ENCODE peak calls at places on chromosomes 13 and 19, in seven cellular contexts. One of them, this sample, is unnamed.

GRCh38 chr13:75685239-75685697 is 49.1 kb downstream of the LMO7 start:
- DNase-seq in neural progenitor cell: peak
- DNase-seq in fibroblast of mammary gland: peak
- DNase-seq in WTC11: no peak
- DNase-seq in GM12865: no peak
- DNase-seq in AG09309: peak
- DNase-seq in HFF-Myc: peak
- DNase-seq in this sample: peak

GRCh38 chr19:8209111-8209964 is at the start of gene CERS4:
- DNase-seq in neural progenitor cell: peak
- DNase-seq in fibroblast of mammary gland: no peak
- DNase-seq in WTC11: peak
- DNase-seq in GM12865: peak
- DNase-seq in AG09309: no peak
- DNase-seq in HFF-Myc: no peak
- DNase-seq in this sample: no peak

GRCh38 chr13:49029570-49029969 is 53.9 kb downstream of the FNDC3A start:
- DNase-seq in neural progenitor cell: no peak
- DNase-seq in fibroblast of mammary gland: no peak
- DNase-seq in WTC11: no peak
- DNase-seq in GM12865: no peak
- DNase-seq in AG09309: no peak
- DNase-seq in HFF-Myc: no peak
- DNase-seq in this sample: no peak

GRCh38 chr13:49807681-49808080 is 15.2 kb upstream of the KPNA3 start:
- DNase-seq in neural progenitor cell: no peak
- DNase-seq in fibroblast of mammary gland: no peak
- DNase-seq in WTC11: no peak
- DNase-seq in GM12865: no peak
- DNase-seq in AG09309: no peak
- DNase-seq in HFF-Myc: no peak
- DNase-seq in this sample: no peak

GRCh38 chr19:12783226-12783848 is 7.9 kb upstream of the JUNB start:
- DNase-seq in neural progenitor cell: no peak
- DNase-seq in fibroblast of mammary gland: no peak
- DNase-seq in WTC11: no peak
- DNase-seq in GM12865: peak
- DNase-seq in AG09309: no peak
- DNase-seq in HFF-Myc: no peak
- DNase-seq in this sample: no peak

GRCh38 chr13:98457053-98457452 is 119.9 kb downstream of the STK24 start:
- DNase-seq in neural progenitor cell: no peak
- DNase-seq in fibroblast of mammary gland: no peak
- DNase-seq in WTC11: no peak
- DNase-seq in GM12865: no peak
- DNase-seq in AG09309: no peak
- DNase-seq in HFF-Myc: no peak
- DNase-seq in this sample: no peak

GRCh38 chr13:102729560-102730275 is 34.9 kb upstream of the METTL21C start:
- DNase-seq in neural progenitor cell: no peak
- DNase-seq in fibroblast of mammary gland: peak
- DNase-seq in WTC11: no peak
- DNase-seq in GM12865: no peak
- DNase-seq in AG09309: no peak
- DNase-seq in HFF-Myc: peak
- DNase-seq in this sample: peak

GRCh38 chr13:26965976-26966375 is 205.4 kb upstream of the GPR12 start:
- DNase-seq in neural progenitor cell: no peak
- DNase-seq in fibroblast of mammary gland: peak
- DNase-seq in WTC11: no peak
- DNase-seq in GM12865: no peak
- DNase-seq in AG09309: no peak
- DNase-seq in HFF-Myc: no peak
- DNase-seq in this sample: no peak

GRCh38 chr19:33399745-33400681 is 26.5 kb downstream of the CEBPG start:
- DNase-seq in neural progenitor cell: no peak
- DNase-seq in fibroblast of mammary gland: no peak
- DNase-seq in WTC11: peak
- DNase-seq in GM12865: no peak
- DNase-seq in AG09309: no peak
- DNase-seq in HFF-Myc: no peak
- DNase-seq in this sample: no peak

GRCh38 chr19:11268783-11269267 is 6.5 kb upstream of the DOCK6 start:
- DNase-seq in neural progenitor cell: no peak
- DNase-seq in fibroblast of mammary gland: peak
- DNase-seq in WTC11: no peak
- DNase-seq in GM12865: no peak
- DNase-seq in AG09309: no peak
- DNase-seq in HFF-Myc: peak
- DNase-seq in this sample: peak

GRCh38 chr13:67464154-67464553 is 234.0 kb upstream of the PCDH9 start:
- DNase-seq in neural progenitor cell: no peak
- DNase-seq in fibroblast of mammary gland: no peak
- DNase-seq in WTC11: no peak
- DNase-seq in GM12865: no peak
- DNase-seq in AG09309: no peak
- DNase-seq in HFF-Myc: no peak
- DNase-seq in this sample: no peak

GRCh38 chr19:19040417-19040816 is 7.0 kb downstream of the ARMC6 start:
- DNase-seq in neural progenitor cell: no peak
- DNase-seq in fibroblast of mammary gland: peak
- DNase-seq in WTC11: no peak
- DNase-seq in GM12865: no peak
- DNase-seq in AG09309: peak
- DNase-seq in HFF-Myc: no peak
- DNase-seq in this sample: peak

GRCh38 chr13:59776924-59777690 is 386.6 kb downstream of the DIAPH3 start:
- DNase-seq in neural progenitor cell: no peak
- DNase-seq in fibroblast of mammary gland: peak
- DNase-seq in WTC11: no peak
- DNase-seq in GM12865: peak
- DNase-seq in AG09309: peak
- DNase-seq in HFF-Myc: no peak
- DNase-seq in this sample: peak

GRCh38 chr19:11361771-11362731 is 6.8 kb downstream of the PLPPR2 start:
- DNase-seq in neural progenitor cell: no peak
- DNase-seq in fibroblast of mammary gland: no peak
- DNase-seq in WTC11: peak
- DNase-seq in GM12865: no peak
- DNase-seq in AG09309: no peak
- DNase-seq in HFF-Myc: no peak
- DNase-seq in this sample: no peak

DNA sequence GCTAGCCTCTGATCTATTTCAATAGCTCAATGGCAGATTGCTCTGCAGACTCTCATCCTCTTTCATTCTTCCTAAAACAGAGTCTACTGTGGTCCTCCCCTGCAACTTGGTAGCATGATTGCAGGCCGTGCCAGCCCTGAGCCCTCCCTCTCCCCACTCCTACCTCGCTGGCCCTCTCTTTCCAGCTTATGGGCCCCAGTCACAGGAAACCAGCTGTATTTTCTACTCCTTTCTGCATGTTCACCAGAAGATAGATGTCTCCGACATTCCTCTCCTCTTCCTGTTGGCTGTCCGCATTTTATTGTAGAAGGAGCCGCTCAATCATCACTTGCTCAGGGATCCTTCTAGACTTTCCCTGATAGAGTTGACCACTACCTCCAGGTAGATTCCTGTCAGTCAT is 50.2 kb downstream of the SERP2 start:
- DNase-seq in neural progenitor cell: no peak
- DNase-seq in fibroblast of mammary gland: no peak
- DNase-seq in WTC11: no peak
- DNase-seq in GM12865: no peak
- DNase-seq in AG09309: no peak
- DNase-seq in HFF-Myc: no peak
- DNase-seq in this sample: no peak
- TF ChIP-seq CTCF in neural progenitor cell: no peak
- TF ChIP-seq CTCF in fibroblast of mammary gland: no peak
- TF ChIP-seq CTCF in WTC11: no peak
- TF ChIP-seq CTCF in GM12865: no peak
- TF ChIP-seq CTCF in AG09309: no peak
- TF ChIP-seq CTCF in HFF-Myc: no peak
- TF ChIP-seq CTCF in this sample: no peak

DNA sequence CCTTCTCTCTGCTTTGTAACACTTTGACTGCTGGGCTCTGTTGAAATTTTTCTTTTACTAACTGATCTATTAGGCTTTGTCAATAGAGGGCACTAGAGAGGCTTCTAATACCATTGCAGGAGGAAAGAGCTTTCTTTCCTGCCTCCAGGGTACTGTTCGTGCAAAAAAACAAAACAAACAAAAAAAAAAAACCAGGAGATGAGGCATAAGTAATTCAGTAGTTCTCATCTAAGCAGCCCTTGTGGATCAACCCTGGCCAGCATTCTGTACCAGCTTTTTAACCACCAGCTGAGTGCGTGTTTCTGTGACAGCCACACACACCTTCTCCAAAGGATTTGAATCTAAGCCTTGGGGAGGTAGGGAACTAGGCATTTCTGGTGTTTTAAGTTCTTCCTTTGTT is 1707.6 kb upstream of the SLC10A2 start:
- DNase-seq in neural progenitor cell: peak
- DNase-seq in fibroblast of mammary gland: peak
- DNase-seq in WTC11: no peak
- DNase-seq in GM12865: peak
- DNase-seq in AG09309: no peak
- DNase-seq in HFF-Myc: no peak
- DNase-seq in this sample: peak
- TF ChIP-seq CTCF in neural progenitor cell: peak
- TF ChIP-seq CTCF in fibroblast of mammary gland: peak
- TF ChIP-seq CTCF in WTC11: peak
- TF ChIP-seq CTCF in GM12865: peak
- TF ChIP-seq CTCF in AG09309: peak
- TF ChIP-seq CTCF in HFF-Myc: peak
- TF ChIP-seq CTCF in this sample: peak

GRCh38 chr13:37615271-37615670 is 16.7 kb upstream of the POSTN start:
- DNase-seq in neural progenitor cell: no peak
- DNase-seq in fibroblast of mammary gland: no peak
- DNase-seq in WTC11: no peak
- DNase-seq in GM12865: no peak
- DNase-seq in AG09309: no peak
- DNase-seq in HFF-Myc: no peak
- DNase-seq in this sample: no peak
- TF ChIP-seq CTCF in neural progenitor cell: no peak
- TF ChIP-seq CTCF in fibroblast of mammary gland: no peak
- TF ChIP-seq CTCF in WTC11: no peak
- TF ChIP-seq CTCF in GM12865: no peak
- TF ChIP-seq CTCF in AG09309: no peak
- TF ChIP-seq CTCF in HFF-Myc: no peak
- TF ChIP-seq CTCF in this sample: no peak

GRCh38 chr13:23703241-23703640 is 133.0 kb downstream of the TNFRSF19 start:
- DNase-seq in neural progenitor cell: no peak
- DNase-seq in fibroblast of mammary gland: no peak
- DNase-seq in WTC11: no peak
- DNase-seq in GM12865: no peak
- DNase-seq in AG09309: no peak
- DNase-seq in HFF-Myc: no peak
- DNase-seq in this sample: no peak
- TF ChIP-seq CTCF in neural progenitor cell: no peak
- TF ChIP-seq CTCF in fibroblast of mammary gland: no peak
- TF ChIP-seq CTCF in WTC11: no peak
- TF ChIP-seq CTCF in GM12865: no peak
- TF ChIP-seq CTCF in AG09309: no peak
- TF ChIP-seq CTCF in HFF-Myc: no peak
- TF ChIP-seq CTCF in this sample: no peak

DNA sequence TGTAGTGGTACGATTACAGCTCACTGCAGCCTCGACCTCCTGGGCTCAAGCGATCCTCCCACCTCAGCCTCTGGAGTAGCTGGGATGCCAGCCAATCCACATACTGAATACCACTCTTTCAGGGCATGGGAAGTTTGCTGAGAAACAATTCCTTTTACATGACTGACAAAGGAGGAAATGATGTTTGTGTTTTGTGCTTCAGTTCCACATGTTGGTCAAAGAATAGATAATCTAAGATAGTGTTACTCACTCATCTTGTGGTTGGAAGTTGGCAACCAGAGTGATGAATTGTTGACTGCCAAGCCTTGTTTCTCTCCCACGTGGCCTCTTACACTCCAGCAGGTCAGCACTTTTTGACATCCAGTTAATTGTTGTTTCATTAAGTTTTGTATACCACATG is 7.6 kb downstream of the MBD3L2B start:
- DNase-seq in neural progenitor cell: no peak
- DNase-seq in fibroblast of mammary gland: peak
- DNase-seq in WTC11: no peak
- DNase-seq in GM12865: peak
- DNase-seq in AG09309: no peak
- DNase-seq in HFF-Myc: no peak
- DNase-seq in this sample: peak
- TF ChIP-seq CTCF in neural progenitor cell: no peak
- TF ChIP-seq CTCF in fibroblast of mammary gland: no peak
- TF ChIP-seq CTCF in WTC11: no peak
- TF ChIP-seq CTCF in GM12865: no peak
- TF ChIP-seq CTCF in AG09309: no peak
- TF ChIP-seq CTCF in HFF-Myc: no peak
- TF ChIP-seq CTCF in this sample: no peak

GRCh38 chr13:94710881-94711560 is 1.3 kb downstream of the SOX21 start:
- DNase-seq in neural progenitor cell: peak
- DNase-seq in fibroblast of mammary gland: no peak
- DNase-seq in WTC11: peak
- DNase-seq in GM12865: peak
- DNase-seq in AG09309: no peak
- DNase-seq in HFF-Myc: no peak
- DNase-seq in this sample: no peak
- TF ChIP-seq CTCF in neural progenitor cell: peak
- TF ChIP-seq CTCF in fibroblast of mammary gland: no peak
- TF ChIP-seq CTCF in WTC11: no peak
- TF ChIP-seq CTCF in GM12865: peak
- TF ChIP-seq CTCF in AG09309: peak
- TF ChIP-seq CTCF in HFF-Myc: peak
- TF ChIP-seq CTCF in this sample: peak

GRCh38 chr19:5086725-5087439 is 118.0 kb downstream of the KDM4B start:
- DNase-seq in neural progenitor cell: peak
- DNase-seq in fibroblast of mammary gland: no peak
- DNase-seq in WTC11: peak
- DNase-seq in GM12865: no peak
- DNase-seq in AG09309: no peak
- DNase-seq in HFF-Myc: no peak
- DNase-seq in this sample: no peak
- TF ChIP-seq CTCF in neural progenitor cell: peak
- TF ChIP-seq CTCF in fibroblast of mammary gland: no peak
- TF ChIP-seq CTCF in WTC11: no peak
- TF ChIP-seq CTCF in GM12865: no peak
- TF ChIP-seq CTCF in AG09309: no peak
- TF ChIP-seq CTCF in HFF-Myc: no peak
- TF ChIP-seq CTCF in this sample: peak

GRCh38 chr13:64480648-64481047 is 2749.5 kb downstream of the PCDH9 start:
- DNase-seq in neural progenitor cell: no peak
- DNase-seq in fibroblast of mammary gland: no peak
- DNase-seq in WTC11: no peak
- DNase-seq in GM12865: no peak
- DNase-seq in AG09309: no peak
- DNase-seq in HFF-Myc: no peak
- DNase-seq in this sample: no peak
- TF ChIP-seq CTCF in neural progenitor cell: no peak
- TF ChIP-seq CTCF in fibroblast of mammary gland: no peak
- TF ChIP-seq CTCF in WTC11: no peak
- TF ChIP-seq CTCF in GM12865: no peak
- TF ChIP-seq CTCF in AG09309: no peak
- TF ChIP-seq CTCF in HFF-Myc: no peak
- TF ChIP-seq CTCF in this sample: no peak

GRCh38 chr19:43495082-43495481 is 9.5 kb downstream of the PHLDB3 start:
- DNase-seq in neural progenitor cell: no peak
- DNase-seq in fibroblast of mammary gland: no peak
- DNase-seq in WTC11: no peak
- DNase-seq in GM12865: no peak
- DNase-seq in AG09309: no peak
- DNase-seq in HFF-Myc: no peak
- DNase-seq in this sample: no peak
- TF ChIP-seq CTCF in neural progenitor cell: no peak
- TF ChIP-seq CTCF in fibroblast of mammary gland: no peak
- TF ChIP-seq CTCF in WTC11: no peak
- TF ChIP-seq CTCF in GM12865: no peak
- TF ChIP-seq CTCF in AG09309: no peak
- TF ChIP-seq CTCF in HFF-Myc: no peak
- TF ChIP-seq CTCF in this sample: no peak

This sample was measured in HFFc6.